ENCODE peak calls at places on chromosome 18, in ten cellular contexts. E is adipocyte, A is astrocyte of the spinal cord, I is transverse colon, N is NCI-H2171, D is foreskin fibroblast, C is kidney glomerular epithelial cell, P is Right ventricle myocardium inferior, R is gastrocnemius medialis, T is T-cell. Q is an unnamed sample.

GRCh38 chr18:55497825-55498403 is 90.1 kb downstream of the TCF4 start:
- DNase-seq in C (no peak), T (no peak), N (peak), D (no peak), I (no peak), P (no peak), A (no peak), E (no peak), R (no peak), Q (no peak)

GRCh38 chr18:12744103-12744502 is 41.3 kb downstream of the PSMG2 start:
- DNase-seq in T (no peak), N (peak), C (peak), I (no peak), R (no peak), D (peak), P (no peak), A (peak), E (peak), Q (peak)

GRCh38 chr18:40841473-40841872 is 1113.6 kb upstream of the PIK3C3 start:
- DNase-seq in N (no peak), P (no peak), E (peak), D (peak), T (no peak), R (no peak), A (peak), C (peak), I (no peak), Q (peak)

GRCh38 chr18:4068552-4069158 is 386.5 kb downstream of the DLGAP1 start:
- DNase-seq in E (peak), P (no peak), C (peak), N (peak), D (peak), I (peak), A (peak), R (no peak), T (peak), Q (peak)

GRCh38 chr18:33440384-33441043 is at the start of gene CCDC178:
- DNase-seq in T (no peak), P (peak), A (peak), C (peak), D (peak), E (peak), R (no peak), N (peak), I (peak), Q (no peak)

GRCh38 chr18:62702259-62702658 is 13.1 kb upstream of the PHLPP1 start:
- DNase-seq in I (no peak), E (no peak), N (no peak), A (no peak), P (no peak), T (no peak), R (no peak), C (no peak), D (no peak), Q (no peak)

GRCh38 chr18:52670903-52671302 is 330.9 kb downstream of the DCC start:
- DNase-seq in I (no peak), A (peak), E (peak), D (no peak), C (no peak), R (no peak), P (no peak), N (peak), T (no peak), Q (peak)

GRCh38 chr18:51064256-51064655 is 34.2 kb downstream of the SMAD4 start:
- DNase-seq in P (no peak), T (no peak), A (no peak), C (no peak), I (no peak), N (no peak), D (no peak), E (no peak), R (no peak), Q (no peak)

GRCh38 chr18:77255426-77256105 is 5.9 kb downstream of the GALR1 start:
- DNase-seq in R (no peak), E (no peak), P (no peak), T (no peak), I (no peak), N (no peak), D (no peak), C (no peak), A (no peak), Q (no peak)

GRCh38 chr18:62399781-62400308 is 74.7 kb downstream of the TNFRSF11A start:
- DNase-seq in R (no peak), P (no peak), E (no peak), N (no peak), I (peak), T (no peak), A (no peak), D (no peak), C (no peak), Q (peak)

GRCh38 chr18:13290856-13291271 is 72.3 kb downstream of the LDLRAD4 start:
- DNase-seq in R (no peak), T (no peak), I (no peak), A (no peak), D (no peak), N (no peak), E (no peak), P (no peak), C (no peak), Q (no peak)

GRCh38 chr18:55515204-55515603 is 72.8 kb downstream of the TCF4 start:
- DNase-seq in A (no peak), P (no peak), R (no peak), D (no peak), N (no peak), T (no peak), E (no peak), I (no peak), C (no peak), Q (no peak)

GRCh38 chr18:31399336-31400032 is 22.9 kb downstream of the DSG4 start:
- DNase-seq in N (no peak), D (no peak), T (no peak), R (no peak), I (peak), C (peak), P (no peak), E (no peak), A (peak), Q (peak)

GRCh38 chr18:57437782-57438668 is 2.9 kb downstream of the ONECUT2 start:
- DNase-seq in N (peak), P (no peak), D (peak), T (no peak), R (no peak), A (no peak), C (peak), I (peak), E (peak), Q (peak)

GRCh38 chr18:76130845-76131244 is 364.2 kb downstream of the ZNF516 start:
- DNase-seq in D (no peak), A (no peak), C (no peak), T (no peak), N (no peak), I (no peak), R (no peak), P (no peak), E (no peak), Q (peak)

GRCh38 chr18:26617151-26617554 is 68.8 kb upstream of the KCTD1 start:
- DNase-seq in I (no peak), P (no peak), N (no peak), R (no peak), A (peak), D (peak), C (peak), E (peak), T (no peak), Q (peak)

GRCh38 chr18:55706893-55707292 is 118.9 kb upstream of the TCF4 start:
- DNase-seq in R (no peak), I (no peak), P (no peak), C (no peak), N (no peak), T (no peak), D (peak), E (peak), A (peak), Q (peak)

GRCh38 chr18:26424428-26425147 is 123.8 kb downstream of the KCTD1 start:
- DNase-seq in N (no peak), E (no peak), D (no peak), C (no peak), P (no peak), R (no peak), A (no peak), T (no peak), I (no peak), Q (no peak)

GRCh38 chr18:34978953-34979608 is 62.1 kb upstream of the MAPRE2 start:
- DNase-seq in D (peak), P (peak), A (peak), T (peak), R (peak), I (peak), N (peak), E (peak), C (peak), Q (peak)

GRCh38 chr18:51135795-51136194 is 61.7 kb downstream of the MEX3C start:
- DNase-seq in R (no peak), D (no peak), P (no peak), A (no peak), E (no peak), C (no peak), T (no peak), N (no peak), I (no peak), Q (no peak)

GRCh38 chr18:59904051-59904601 is 4.3 kb downstream of the PMAIP1 start:
- DNase-seq in E (peak), A (no peak), N (no peak), R (no peak), I (no peak), T (no peak), C (no peak), D (no peak), P (no peak), Q (no peak)

GRCh38 chr18:13265901-13266207 is 47.3 kb downstream of the LDLRAD4 start:
- DNase-seq in T (no peak), N (no peak), D (no peak), I (no peak), C (no peak), A (no peak), R (no peak), E (no peak), P (no peak), Q (no peak)

GRCh38 chr18:47915930-47916329 is 14.5 kb downstream of the SMAD2 start:
- DNase-seq in P (no peak), C (no peak), I (no peak), E (no peak), D (no peak), A (no peak), R (no peak), N (no peak), T (no peak), Q (no peak)

GRCh38 chr18:47797126-47797525 is 133.3 kb downstream of the SMAD2 start:
- DNase-seq in I (no peak), R (no peak), E (no peak), D (no peak), P (no peak), T (no peak), N (no peak), A (no peak), C (no peak), Q (no peak)

GRCh38 chr18:22604390-22604985 is 186.8 kb upstream of the CTAGE1 start:
- DNase-seq in E (no peak), C (no peak), I (no peak), T (no peak), D (no peak), A (peak), N (no peak), P (no peak), R (no peak), Q (peak)

GRCh38 chr18:8722946-8723477 is 17.7 kb downstream of the MTCL1 start:
- DNase-seq in N (no peak), D (no peak), I (no peak), A (no peak), C (no peak), R (no peak), P (no peak), T (no peak), E (no peak), Q (no peak)

GRCh38 chr18:65725421-65726050 is 25.3 kb upstream of the CDH7 start:
- DNase-seq in D (no peak), R (no peak), E (no peak), N (peak), T (no peak), P (no peak), C (peak), A (no peak), I (peak), Q (no peak)

GRCh38 chr18:79956276-79956675 is 4.8 kb upstream of the SLC66A2 start:
- DNase-seq in D (no peak), C (no peak), N (no peak), A (no peak), T (no peak), R (no peak), P (no peak), I (peak), E (no peak), Q (no peak)

GRCh38 chr18:8480506-8481328 is 128.5 kb upstream of the RAB12 start:
- DNase-seq in I (no peak), T (no peak), C (peak), P (no peak), A (peak), R (no peak), D (peak), N (peak), E (peak), Q (peak)

GRCh38 chr18:79944126-79944731 is 7.2 kb downstream of the SLC66A2 start:
- DNase-seq in P (no peak), T (no peak), R (no peak), I (peak), D (no peak), N (peak), E (no peak), A (peak), C (no peak), Q (no peak)

GRCh38 chr18:47754311-47755101 is 176.0 kb downstream of the SMAD2 start:
- DNase-seq in T (peak), P (no peak), E (peak), R (no peak), I (peak), N (no peak), C (no peak), A (no peak), D (no peak), Q (peak)

GRCh38 chr18:9362869-9363268 is 28.3 kb downstream of the TWSG1 start:
- DNase-seq in C (no peak), N (no peak), R (no peak), P (no peak), E (peak), D (no peak), A (no peak), T (no peak), I (no peak), Q (peak)

GRCh38 chr18:65869527-65869926 is 118.7 kb downstream of the CDH7 start:
- DNase-seq in P (no peak), T (no peak), R (no peak), N (no peak), C (no peak), A (no peak), E (no peak), I (no peak), D (no peak), Q (no peak)

GRCh38 chr18:46152436-46152807 is 48.2 kb downstream of the HAUS1 start:
- DNase-seq in R (peak), E (peak), P (no peak), I (no peak), D (peak), C (peak), N (no peak), A (peak), T (no peak), Q (peak)

GRCh38 chr18:24534271-24534670 is 73.8 kb downstream of the HRH4 start:
- DNase-seq in A (no peak), I (no peak), T (no peak), N (no peak), E (no peak), R (no peak), P (no peak), C (no peak), D (no peak), Q (no peak)